ENCODE peak calls at places on chromosomes 2 and 18, in four cellular contexts. L is MM.1S, N is tibial nerve, F is cardiac muscle cell. J is an unnamed sample.

GRCh38 chr18:12839526-12840196 is 44.4 kb downstream of the PTPN2 start:
- DNase-seq in N (no peak), F (no peak), L (peak; percentile 83), J (no peak)

GRCh38 chr2:39728941-39729351 is 50.1 kb downstream of the THUMPD2 start:
- DNase-seq in F (peak; percentile 72), L (peak; percentile 40), N (no peak), J (no peak)

GRCh38 chr2:80706951-80707350 is 402.4 kb upstream of the LRRTM1 start:
- DNase-seq in N (no peak), F (no peak), L (no peak), J (no peak)

GRCh38 chr2:37561615-37562569 is 109.5 kb downstream of the CDC42EP3 start:
- DNase-seq in N (no peak), L (no peak), F (no peak), J (peak; percentile 74)

GRCh38 chr2:96636772-96637171 is 1.3 kb downstream of the KANSL3 start:
- DNase-seq in F (no peak), L (no peak), N (no peak), J (no peak)

GRCh38 chr2:224036731-224037376 is 2.2 kb downstream of the SERPINE2 start:
- DNase-seq in N (no peak), F (no peak), L (no peak), J (no peak)

GRCh38 chr18:43129946-43130523 is 14.6 kb upstream of the RIT2 start:
- DNase-seq in N (no peak), L (peak; percentile 51), F (no peak), J (no peak)

GRCh38 chr18:68796936-68797690 is 767 bp upstream of the CCDC102B start:
- DNase-seq in F (no peak), L (no peak), N (no peak), J (no peak)

GRCh38 chr2:241483305-241483704 is 25.1 kb downstream of the STK25 start:
- DNase-seq in N (no peak), F (no peak), L (no peak), J (no peak)

GRCh38 chr2:106139575-106139935 is 54.5 kb downstream of the UXS1 start:
- DNase-seq in N (no peak), L (no peak), F (no peak), J (no peak)
- H3K9me3 ChIP-seq in N (no peaks in the 10 kb centered on the region), L (no peaks in the 10 kb centered on the region), F (no peaks in the 10 kb centered on the region), J (no peaks in the 10 kb centered on the region)

DNA sequence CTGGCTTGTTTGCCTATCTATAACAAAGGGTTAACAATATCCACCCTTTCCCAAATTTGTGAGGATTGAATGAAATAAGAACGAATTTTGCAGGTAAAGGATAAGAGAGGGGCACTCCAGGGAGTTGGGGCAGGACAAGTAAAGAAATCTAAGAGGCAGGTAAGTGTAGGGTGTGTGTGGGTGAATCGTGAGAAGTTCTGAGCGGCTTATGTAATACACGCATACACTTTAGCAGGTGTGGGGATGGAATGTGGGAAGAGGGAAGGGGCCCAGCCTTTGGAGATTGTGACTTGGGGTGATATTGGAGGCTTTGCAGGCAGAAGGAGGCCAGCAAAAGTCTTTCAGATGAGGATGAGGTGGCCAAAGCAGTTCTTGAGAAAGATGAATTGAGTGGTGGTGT is 83.2 kb upstream of the AQP4 start:
- DNase-seq in L (no peak), F (no peak), N (no peak), J (no peak)
- H3K9me3 ChIP-seq in L (no peaks in the 10 kb centered on the region), F (no peaks in the 10 kb centered on the region), N (no peaks in the 10 kb centered on the region), J (no peaks in the 10 kb centered on the region)

DNA sequence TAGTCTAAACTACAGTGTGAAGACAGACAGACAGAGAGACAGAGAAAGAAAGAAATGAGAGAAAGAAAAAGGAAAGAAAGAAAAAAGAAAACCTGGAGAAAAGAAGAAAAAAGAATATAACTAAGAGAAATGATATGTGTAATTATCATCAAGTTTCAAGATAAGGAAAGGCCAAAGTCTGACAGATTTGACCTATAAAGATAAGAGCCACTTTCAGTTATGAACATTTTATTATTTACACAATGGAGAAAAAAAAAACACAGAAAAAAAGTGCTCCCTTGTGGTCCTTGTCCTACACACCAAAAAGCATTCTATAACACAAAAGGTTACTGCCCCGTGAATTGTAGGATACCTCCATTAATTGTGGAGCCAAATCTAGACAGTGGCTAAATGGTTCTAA is 937.2 kb upstream of the DDX18 start:
- DNase-seq in L (no peak), F (no peak), N (no peak), J (no peak)
- H3K9me3 ChIP-seq in L (no peaks in the 10 kb centered on the region), F (no peaks in the 10 kb centered on the region), N (no peaks in the 10 kb centered on the region), J (no peaks in the 10 kb centered on the region)

GRCh38 chr2:145411493-145411892 is 891.6 kb upstream of the ZEB2 start:
- DNase-seq in F (no peak), L (peak; percentile 94), N (no peak), J (no peak)

GRCh38 chr2:145415151-145415550 is 895.2 kb upstream of the ZEB2 start:
- DNase-seq in N (no peak), F (no peak), L (no peak), J (no peak)

GRCh38 chr2:145413261-145413660 is 893.3 kb upstream of the ZEB2 start:
- DNase-seq in F (no peak), N (no peak), L (no peak), J (no peak)

GRCh38 chr2:145412155-145412554 is 892.2 kb upstream of the ZEB2 start:
- DNase-seq in L (peak; percentile 89), F (no peak), N (no peak), J (no peak)

DNA sequence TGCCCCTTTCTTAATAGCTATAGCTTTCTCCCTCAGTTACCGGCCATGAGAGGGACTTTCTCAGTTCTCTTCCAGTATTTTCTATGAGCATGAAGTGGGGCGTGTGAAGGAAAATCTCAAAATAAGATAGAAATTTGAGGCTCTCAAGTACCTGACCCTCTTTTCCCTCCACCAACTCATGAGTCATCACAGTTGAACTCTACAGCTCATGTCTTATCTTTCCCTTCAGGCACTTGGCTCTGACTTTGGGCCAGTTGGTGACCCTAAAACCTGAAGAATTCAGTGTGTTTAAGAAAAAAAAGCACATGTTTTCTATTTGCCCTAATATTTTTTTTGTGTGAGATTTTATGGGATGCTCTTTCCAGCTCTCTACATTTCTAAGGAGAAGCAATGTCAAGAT is 896.7 kb upstream of the ZEB2 start:
- DNase-seq in L (no peak), N (no peak), F (no peak), J (no peak)
- H3K9me3 ChIP-seq in L (no peaks in the 10 kb centered on the region), N (peaks cover 4% of the 10 kb centered on the region), F (no peaks in the 10 kb centered on the region), J (peaks cover 2% of the 10 kb centered on the region)

GRCh38 chr2:162365392-162365791 is 21.5 kb downstream of the GCA start:
- DNase-seq in N (no peak), L (no peak), F (peak; percentile 24), J (no peak)
- H3K9me3 ChIP-seq in N (no peaks in the 10 kb centered on the region), L (no peaks in the 10 kb centered on the region), F (no peaks in the 10 kb centered on the region), J (no peaks in the 10 kb centered on the region)

GRCh38 chr2:61966087-61966727 is 60.7 kb downstream of the COMMD1 start:
- DNase-seq in N (no peak), F (no peak), L (no peak), J (no peak)

GRCh38 chr2:61970807-61971556 is 65.5 kb downstream of the COMMD1 start:
- DNase-seq in F (peak; percentile 62), L (no peak), N (no peak), J (no peak)

GRCh38 chr2:61962095-61962984 is 56.9 kb downstream of the COMMD1 start:
- DNase-seq in N (no peak), F (no peak), L (no peak), J (no peak)

GRCh38 chr2:61969376-61969775 is 63.9 kb downstream of the COMMD1 start:
- DNase-seq in N (no peak), F (no peak), L (no peak), J (no peak)

DNA sequence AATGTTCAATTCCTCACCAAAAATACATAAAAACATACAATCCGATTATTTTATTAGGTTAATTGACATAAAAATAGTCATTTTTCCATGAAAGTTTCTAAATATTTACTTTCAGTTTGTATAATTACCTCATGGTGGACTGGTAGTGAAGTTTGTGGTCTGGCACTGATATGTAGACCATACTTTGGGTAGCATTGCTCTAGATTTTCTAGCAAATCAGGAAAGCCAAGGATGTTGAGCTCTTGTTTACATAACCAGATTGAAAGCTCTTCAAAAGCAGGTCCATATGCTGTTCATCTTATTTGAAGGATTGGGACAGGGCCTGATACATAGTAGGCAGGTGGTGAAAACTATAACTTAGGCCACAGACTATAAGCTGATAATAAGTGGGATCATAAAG is 61.8 kb downstream of the COMMD1 start:
- DNase-seq in N (no peak), L (no peak), F (no peak), J (no peak)
- H3K9me3 ChIP-seq in N (no peaks in the 10 kb centered on the region), L (no peaks in the 10 kb centered on the region), F (no peaks in the 10 kb centered on the region), J (no peaks in the 10 kb centered on the region)

DNA sequence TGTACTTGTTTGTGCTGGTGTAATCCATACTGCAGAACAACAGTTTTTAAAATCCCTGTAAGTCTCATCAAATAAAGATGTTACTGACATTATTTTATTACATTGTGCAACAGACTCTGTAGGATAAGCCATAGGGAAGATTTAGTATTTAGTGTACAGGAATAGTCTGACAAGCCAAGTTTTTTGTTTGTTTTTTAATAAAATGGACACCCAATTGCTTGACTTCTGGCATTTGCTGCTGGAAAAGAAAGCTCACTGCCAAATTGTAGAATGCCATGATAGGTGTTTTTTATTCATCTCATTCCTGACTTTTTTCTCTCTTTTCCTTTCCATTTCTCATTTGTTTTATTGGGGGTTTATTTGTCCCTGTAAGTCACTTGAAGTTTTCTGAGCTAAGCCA is 38.1 kb downstream of the SMARCAL1 start:
- DNase-seq in L (no peak), F (no peak), N (no peak), J (no peak)
- H3K9me3 ChIP-seq in L (no peaks in the 10 kb centered on the region), F (no peaks in the 10 kb centered on the region), N (no peaks in the 10 kb centered on the region), J (no peaks in the 10 kb centered on the region)

GRCh38 chr18:72197598-72197997 is 346.5 kb downstream of the CBLN2 start:
- DNase-seq in N (no peak), L (no peak), F (no peak), J (no peak)
- H3K9me3 ChIP-seq in N (no peaks in the 10 kb centered on the region), L (no peaks in the 10 kb centered on the region), F (no peaks in the 10 kb centered on the region), J (peaks cover 3% of the 10 kb centered on the region)

GRCh38 chr2:82524826-82525225 is 1934.3 kb downstream of the SUCLG1 start:
- DNase-seq in L (no peak), F (no peak), N (no peak), J (no peak)

GRCh38 chr2:82528288-82528687 is 1930.8 kb downstream of the SUCLG1 start:
- DNase-seq in F (no peak), N (no peak), L (no peak), J (no peak)

GRCh38 chr2:82526267-82526666 is 1932.8 kb downstream of the SUCLG1 start:
- DNase-seq in F (no peak), L (no peak), N (no peak), J (no peak)

DNA sequence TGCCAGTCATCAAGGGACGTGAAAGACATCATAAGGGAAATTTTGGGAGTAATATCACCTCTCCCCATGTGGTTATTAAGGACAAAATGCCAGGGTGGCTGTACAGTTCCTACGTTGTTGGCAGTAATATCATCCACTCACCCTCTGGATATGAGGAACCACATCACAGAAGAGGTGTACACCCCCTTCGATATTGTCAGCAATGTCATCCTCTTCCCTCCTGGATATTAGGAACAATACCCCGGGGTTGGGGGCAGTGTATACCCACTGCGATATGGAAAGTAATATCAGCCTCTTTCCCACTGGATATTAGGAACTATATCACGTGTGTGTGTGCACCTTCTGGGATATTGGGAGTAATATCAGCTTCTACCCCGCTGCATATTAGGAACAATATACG is 1933.3 kb downstream of the SUCLG1 start:
- DNase-seq in F (no peak), N (no peak), L (no peak), J (no peak)
- H3K9me3 ChIP-seq in F (no peaks in the 10 kb centered on the region), N (no peaks in the 10 kb centered on the region), L (no peaks in the 10 kb centered on the region), J (no peaks in the 10 kb centered on the region)